ENCODE peak calls at places on chromosomes 6 and 20, in four cellular contexts. One of them, this sample, is unnamed.

GRCh38 chr6:33160728-33161323 is 31.4 kb downstream of the COL11A2 start:
- DNase-seq in AG04450: peak
- DNase-seq in neural progenitor cell: no peak
- DNase-seq in M059J: peak
- DNase-seq in this sample: peak

GRCh38 chr6:159180001-159180400 is 10.8 kb downstream of the FNDC1 start:
- DNase-seq in M059J: peak
- DNase-seq in neural progenitor cell: no peak
- DNase-seq in AG04450: no peak
- DNase-seq in this sample: no peak

GRCh38 chr6:132730560-132730959 is 16.7 kb upstream of the VNN1 start:
- DNase-seq in neural progenitor cell: no peak
- DNase-seq in AG04450: peak
- DNase-seq in M059J: peak
- DNase-seq in this sample: no peak

GRCh38 chr20:1734269-1734858 is 76.8 kb upstream of the SIRPG start:
- DNase-seq in M059J: peak
- DNase-seq in AG04450: no peak
- DNase-seq in neural progenitor cell: no peak
- DNase-seq in this sample: no peak

GRCh38 chr6:56688521-56688920 is 45.8 kb upstream of the DST start:
- DNase-seq in neural progenitor cell: no peak
- DNase-seq in M059J: peak
- DNase-seq in AG04450: no peak
- DNase-seq in this sample: no peak

GRCh38 chr6:153960741-153961140 is 78.3 kb upstream of the OPRM1 start:
- DNase-seq in neural progenitor cell: no peak
- DNase-seq in M059J: no peak
- DNase-seq in AG04450: no peak
- DNase-seq in this sample: no peak

GRCh38 chr6:130811932-130812331 is 15.3 kb upstream of the SMLR1 start:
- DNase-seq in neural progenitor cell: no peak
- DNase-seq in M059J: peak
- DNase-seq in AG04450: peak
- DNase-seq in this sample: no peak

GRCh38 chr6:14951704-14952103 is 294.2 kb upstream of the JARID2 start:
- DNase-seq in neural progenitor cell: no peak
- DNase-seq in M059J: no peak
- DNase-seq in AG04450: no peak
- DNase-seq in this sample: no peak

GRCh38 chr6:9482030-9482731 is 932.7 kb downstream of the TFAP2A start:
- DNase-seq in AG04450: peak
- DNase-seq in neural progenitor cell: no peak
- DNase-seq in M059J: peak
- DNase-seq in this sample: no peak